ENCODE peak calls at places on chromosomes 7 and 10, in nine cellular contexts. E is GM23338, T is fibroblast of lung, Z is coronary artery, D is upper lobe of right lung, H is mammary epithelial cell, P is HCT116, R is endothelial cell of umbilical vein, V is heart right ventricle. I is an unnamed sample.

GRCh38 chr7:37215524-37215923 is 233.1 kb downstream of the ELMO1 start:
- DNase-seq in E (no peak), T (no peak), Z (no peak), D (no peak), H (no peak), P (no peak), R (no peak), V (no peak), I (no peak)

GRCh38 chr10:98748298-98748697 is 301.6 kb upstream of the HPS1 start:
- DNase-seq in E (peak; percentile 83), T (no peak), Z (no peak), D (no peak), H (peak; percentile 23), P (peak; percentile 37), R (peak; percentile 13), V (no peak), I (no peak)

GRCh38 chr7:24963218-24963617 is 16.8 kb downstream of the OSBPL3 start:
- DNase-seq in E (no peak), T (peak; percentile 79), Z (no peak), D (no peak), H (no peak), P (no peak), R (no peak), V (peak; percentile 17), I (peak; percentile 76)

GRCh38 chr10:91820144-91820543 is 21.9 kb downstream of the TNKS2 start:
- DNase-seq in E (no peak), T (peak; percentile 5), Z (no peak), D (no peak), H (peak; percentile 72), P (no peak), R (no peak), V (no peak), I (no peak)

GRCh38 chr7:119733480-119733879 is 539.5 kb upstream of the KCND2 start:
- DNase-seq in E (no peak), T (peak; percentile 41), Z (no peak), D (no peak), H (peak; percentile 94), P (no peak), R (peak; percentile 52), V (no peak), I (no peak)

GRCh38 chr7:109246330-109247077 is 676.8 kb downstream of the DNAJB9 start:
- DNase-seq in E (no peak), T (peak; percentile 57), Z (no peak), D (no peak), H (peak; percentile 62), P (peak; percentile 18), R (no peak), V (no peak), I (no peak)

GRCh38 chr10:119257894-119258293 is 50.5 kb downstream of the GRK5 start:
- DNase-seq in E (no peak), T (no peak), Z (no peak), D (no peak), H (no peak), P (no peak), R (no peak), V (no peak), I (no peak)

GRCh38 chr7:33262476-33262875 is 133.1 kb downstream of the BBS9 start:
- DNase-seq in E (peak; percentile 22), T (peak; percentile 35), Z (no peak), D (no peak), H (peak; percentile 1), P (no peak), R (no peak), V (no peak), I (no peak)

GRCh38 chr7:45689797-45690761 is 115.9 kb downstream of the ADCY1 start:
- DNase-seq in E (no peak), T (no peak), Z (no peak), D (peak; percentile 48), H (no peak), P (no peak), R (no peak), V (no peak), I (no peak)

GRCh38 chr7:95960706-95961244 is 188.4 kb downstream of the DYNC1I1 start:
- DNase-seq in E (no peak), T (no peak), Z (no peak), D (no peak), H (no peak), P (no peak), R (no peak), V (no peak), I (no peak)

GRCh38 chr7:157758468-157759245 is 421.9 kb downstream of the DNAJB6 start:
- DNase-seq in E (no peak), T (no peak), Z (no peak), D (no peak), H (no peak), P (no peak), R (no peak), V (no peak), I (no peak)
- H3K4me3 ChIP-seq in E (no peak overlapping the region), T (no peak overlapping the region), Z (no peak overlapping the region), D (no peak overlapping the region), H (no peak overlapping the region), P (no peak overlapping the region), R (no peak overlapping the region), V (no peak overlapping the region), I (no peak overlapping the region)

GRCh38 chr7:116578526-116578925 is 53.7 kb downstream of the CAV1 start:
- DNase-seq in E (no peak), T (no peak), Z (no peak), D (no peak), H (no peak), P (no peak), R (no peak), V (no peak), I (no peak)

GRCh38 chr7:116575853-116576252 is 51.0 kb downstream of the CAV1 start:
- DNase-seq in E (no peak), T (no peak), Z (no peak), D (no peak), H (no peak), P (no peak), R (no peak), V (no peak), I (no peak)

GRCh38 chr7:116579322-116579721 is 54.5 kb downstream of the CAV1 start:
- DNase-seq in E (no peak), T (no peak), Z (no peak), D (no peak), H (no peak), P (no peak), R (no peak), V (no peak), I (no peak)

GRCh38 chr7:116576350-116577319 is 51.8 kb downstream of the CAV1 start:
- DNase-seq in E (no peak), T (peak; percentile 98), Z (no peak), D (no peak), H (peak; percentile 84), P (no peak), R (peak; percentile 98), V (no peak), I (peak; percentile 65)

GRCh38 chr7:116577320-116577871 is 52.6 kb downstream of the CAV1 start:
- DNase-seq in E (no peak), T (no peak), Z (no peak), D (no peak), H (no peak), P (no peak), R (peak; percentile 79), V (no peak), I (no peak)
- H3K27ac ChIP-seq in E (no peak overlapping the region), T (peak overlapping the region; percentile 90), Z (peak overlapping the region; percentile 85), D (no peak overlapping the region), H (peak overlapping the region; percentile 41), P (peak overlapping the region; percentile 6), R (peak overlapping the region; percentile 95), V (peak overlapping the region; percentile 81), I (peak overlapping the region; percentile 88)

DNA sequence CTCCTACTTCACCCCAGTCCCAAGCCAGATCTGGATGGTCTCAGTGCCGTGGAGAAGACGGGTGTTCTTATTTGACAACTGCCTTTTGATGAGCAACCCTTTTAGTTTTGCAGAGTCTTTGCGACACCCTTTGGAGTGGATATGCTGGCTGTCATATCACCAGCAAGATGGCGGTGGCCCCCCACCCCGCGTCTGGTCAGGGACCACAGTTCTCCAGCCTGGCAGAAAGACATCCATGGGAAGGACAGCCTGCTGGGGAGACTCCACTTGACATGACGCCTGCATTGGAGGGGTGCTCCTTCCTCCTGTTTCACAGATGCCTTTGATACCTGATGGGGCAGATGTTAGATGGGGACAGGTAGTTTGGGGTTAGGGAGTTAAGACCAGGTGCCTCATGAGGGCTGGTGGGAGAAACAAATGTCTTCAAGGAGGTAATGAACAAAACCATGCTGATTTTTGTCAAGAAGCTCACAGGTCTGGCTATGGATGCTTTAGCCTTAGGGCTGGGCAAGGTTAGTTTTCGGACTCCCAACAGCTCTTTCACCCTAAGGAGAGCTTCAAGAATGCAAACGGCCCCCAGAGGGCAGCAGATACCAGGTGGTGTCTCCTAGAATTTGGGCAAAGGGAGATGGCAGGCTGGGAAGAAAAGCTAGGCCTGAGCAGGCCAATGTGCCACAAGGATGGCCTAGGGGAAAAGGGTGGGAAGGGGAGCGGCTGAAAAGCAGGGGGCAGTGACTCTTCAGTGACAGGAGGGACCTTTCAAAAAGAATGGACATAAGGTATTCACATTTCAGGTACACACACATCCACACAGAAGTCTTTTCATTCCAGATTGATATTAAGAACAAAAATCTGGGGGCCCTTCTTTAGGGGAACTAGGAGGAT is 95.2 kb downstream of the CLEC2L start:
- DNase-seq in E (peak; percentile 79), T (no peak), Z (no peak), D (no peak), H (peak; percentile 26), P (peak; percentile 19), R (peak; percentile 36), V (peak; percentile 40), I (no peak)
- TF ChIP-seq CTCF in E (peak; percentile 68), T (peak; percentile 52), Z (no peak), D (peak; percentile 41), H (peak; percentile 61), P (peak; percentile 66), R (peak; percentile 53), V (no peak), I (no peak)

DNA sequence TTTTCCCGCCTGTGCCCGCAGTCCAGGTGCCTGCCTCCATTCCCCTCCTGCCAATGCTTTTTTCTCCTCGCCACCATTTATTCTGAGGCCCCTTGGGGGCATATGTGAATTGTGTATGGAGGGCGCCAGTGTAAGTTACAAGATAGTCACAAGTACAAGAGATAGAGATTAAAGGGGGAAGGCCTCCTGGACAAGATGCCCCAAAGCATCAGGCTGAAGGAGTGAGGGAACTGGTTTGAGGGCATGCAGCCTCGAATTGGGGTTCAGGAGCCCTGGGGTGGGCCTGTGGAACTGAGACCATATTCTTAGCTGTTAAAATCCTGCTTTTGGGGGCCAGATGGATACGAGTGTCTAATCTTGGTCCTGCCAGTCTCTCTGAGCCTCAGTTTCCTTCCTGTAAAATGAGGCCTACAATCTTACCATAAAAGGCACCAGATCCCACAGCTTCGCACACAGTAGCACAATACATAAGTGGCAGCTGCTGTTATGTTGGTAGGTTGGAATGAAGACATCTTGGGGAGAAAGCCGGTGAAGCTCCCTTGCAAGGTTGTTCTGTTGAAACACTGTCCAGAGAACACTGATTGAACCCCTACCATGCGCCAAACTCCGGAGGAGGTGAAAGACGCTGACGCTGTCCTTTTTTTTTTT is 545 bp upstream of the COMTD1 start:
- DNase-seq in E (no peak), T (no peak), Z (no peak), D (no peak), H (no peak), P (no peak), R (no peak), V (no peak), I (no peak)
- H3K4me3 ChIP-seq in E (no peak overlapping the region), T (no peak overlapping the region), Z (peak overlapping the region; percentile 88), D (peak overlapping the region; percentile 94), H (no peak overlapping the region), P (no peak overlapping the region), R (no peak overlapping the region), V (no peak overlapping the region), I (peak overlapping the region; percentile 79)

I was measured in ascending aorta.